ENCODE peak calls at places on chromosomes 7 and 10, in five cellular contexts. J is cardiac muscle cell, X is RWPE1, E is sciatic nerve, H is IMR-90. U is an unnamed sample.

GRCh38 chr10:96319754-96320514 is 15.7 kb downstream of the DNTT start:
- DNase-seq in H (no peak), E (no peak), X (no peak), J (no peak), U (no peak)

GRCh38 chr7:37920619-37921339 is at the start of gene EPDR1:
- DNase-seq in J (peak), X (no peak), H (no peak), E (peak), U (peak)

GRCh38 chr10:33878238-33878637 is 543.8 kb upstream of the NRP1 start:
- DNase-seq in J (no peak), H (no peak), X (no peak), E (no peak), U (no peak)

GRCh38 chr7:72577107-72577506 is 165.0 kb upstream of the CALN1 start:
- DNase-seq in H (no peak), J (no peak), E (no peak), X (no peak), U (no peak)

GRCh38 chr7:31027161-31027965 is 24.7 kb upstream of the ADCYAP1R1 start:
- DNase-seq in E (no peak), J (peak), X (no peak), H (no peak), U (no peak)

GRCh38 chr7:98400538-98401427 is at the start of gene BAIAP2L1:
- DNase-seq in X (peak), H (peak), E (peak), J (peak), U (peak)

GRCh38 chr7:128259131-128260056 is 18.3 kb downstream of the LEP start:
- DNase-seq in J (no peak), E (no peak), X (peak), H (peak), U (peak)

GRCh38 chr10:23994459-23995046 is 214.4 kb upstream of the KIAA1217 start:
- DNase-seq in H (peak), J (peak), X (peak), E (peak), U (no peak)

GRCh38 chr7:74572301-74573090 is 85.0 kb upstream of the GTF2I start:
- DNase-seq in X (no peak), J (peak), E (no peak), H (no peak), U (no peak)

GRCh38 chr7:77269360-77270075 is 69.9 kb upstream of the FGL2 start:
- DNase-seq in X (no peak), J (peak), H (peak), E (no peak), U (no peak)

GRCh38 chr7:1812693-1813393 is 142.8 kb downstream of the ELFN1 start:
- DNase-seq in J (peak), H (no peak), X (no peak), E (no peak), U (peak)

GRCh38 chr10:71234970-71235681 is 22.8 kb downstream of the UNC5B start:
- DNase-seq in E (no peak), H (peak), X (no peak), J (peak), U (peak)

GRCh38 chr7:5701085-5701914 is 80.2 kb downstream of the RNF216 start:
- DNase-seq in X (no peak), J (no peak), H (peak), E (no peak), U (no peak)

GRCh38 chr10:127028556-127028955 is 123.3 kb downstream of the DOCK1 start:
- DNase-seq in X (no peak), E (peak), J (no peak), H (no peak), U (no peak)

GRCh38 chr10:74921744-74922143 is 95.3 kb downstream of the KAT6B start:
- DNase-seq in H (peak), X (no peak), E (no peak), J (no peak), U (no peak)

GRCh38 chr7:158720107-158720506 is 15.5 kb upstream of the NCAPG2 start:
- DNase-seq in X (no peak), E (no peak), J (no peak), H (no peak), U (no peak)

U was measured in upper lobe of right lung.